ENCODE peak calls at places on chromosomes 5 and 9, in four cellular contexts. H is CD4-positive, alpha-beta memory T cell; Q is NCI-H510A; N is HTR-8/SVneo. D is an unnamed sample.
A peak's percentile ranks its signal among the peaks of the same experiment; 100 is the strongest.

GRCh38 chr5:81980598-81981260 is 8.9 kb downstream of the ATG10 start:
- DNase-seq in H (no peak), Q (no peak), N (no peak), D (no peak)

GRCh38 chr5:131563434-131564228 is 71.4 kb downstream of the RAPGEF6 start:
- DNase-seq in N (no peak), H (no peak), Q (no peak), D (no peak)

GRCh38 chr9:81022177-81022576 is 667.2 kb downstream of the TLE1 start:
- DNase-seq in Q (no peak), H (no peak), N (no peak), D (no peak)

GRCh38 chr9:87307810-87308209 is 189.9 kb upstream of the DAPK1 start:
- DNase-seq in N (no peak), H (no peak), Q (no peak), D (no peak)

GRCh38 chr5:57298985-57299491 is 125.2 kb downstream of the GPBP1 start:
- DNase-seq in N (peak; percentile 50), H (peak; percentile 75), Q (no peak), D (peak; percentile 66)

GRCh38 chr5:32390819-32391591 is 53.5 kb downstream of the ZFR start:
- DNase-seq in Q (no peak), H (no peak), N (peak; percentile 20), D (no peak)

GRCh38 chr5:66742083-66742895 is 146.1 kb downstream of the MAST4 start:
- DNase-seq in N (no peak), Q (no peak), H (no peak), D (no peak)

GRCh38 chr5:4130819-4131218 is 535.2 kb downstream of the IRX1 start:
- DNase-seq in H (no peak), N (no peak), Q (no peak), D (no peak)

GRCh38 chr5:155126573-155126972 is 113.0 kb downstream of the KIF4B start:
- DNase-seq in Q (no peak), H (no peak), N (no peak), D (no peak)

GRCh38 chr5:172486451-172486850 is 32.1 kb upstream of the SH3PXD2B start:
- DNase-seq in H (no peak), N (no peak), Q (no peak), D (no peak)

GRCh38 chr5:132500244-132500930 is 9.8 kb upstream of the IRF1 start:
- DNase-seq in Q (no peak), N (no peak), H (no peak), D (no peak)

GRCh38 chr9:80448996-80449395 is 877.2 kb downstream of the TLE4 start:
- DNase-seq in N (no peak), Q (no peak), H (no peak), D (no peak)

GRCh38 chr9:87148391-87149237 is 201.3 kb upstream of the GAS1 start:
- DNase-seq in N (peak; percentile 12), H (no peak), Q (no peak), D (no peak)

GRCh38 chr9:124286292-124286931 is 28.7 kb downstream of the NEK6 start:
- DNase-seq in Q (no peak), H (no peak), N (peak; percentile 81), D (peak; percentile 38)

GRCh38 chr5:37638897-37639296 is 200.9 kb downstream of the GDNF start:
- DNase-seq in H (no peak), Q (no peak), N (no peak), D (no peak)

D was measured in naive B cell.